ENCODE peak calls at places on chromosome 22, in eight cellular contexts. V is mammary epithelial cell, X is progenitor cell of endocrine pancreas, R is osteoblast, T is tibial nerve, H is endothelial cell of umbilical vein, N is body of pancreas, Q is left ventricle myocardium inferior. A is an unnamed sample.

GRCh38 chr22:38862375-38863329 is 9.4 kb downstream of the CBX6 start:
- DNase-seq in H (no peak), T (no peak), N (no peak), V (no peak), Q (no peak), X (no peak), R (peak), A (peak)

GRCh38 chr22:46219650-46220049 is 30.4 kb downstream of the CDPF1 start:
- DNase-seq in H (no peak), V (no peak), R (no peak), N (no peak), Q (no peak), T (no peak), X (no peak), A (peak)

GRCh38 chr22:32823024-32823730 is 21.7 kb downstream of the TIMP3 start:
- DNase-seq in T (no peak), V (no peak), X (peak), Q (no peak), N (peak), R (no peak), H (no peak), A (no peak)

GRCh38 chr22:50085211-50085999 is at the start of gene MLC1:
- DNase-seq in V (no peak), Q (no peak), N (no peak), H (no peak), T (no peak), X (no peak), R (peak), A (peak)

GRCh38 chr22:25405854-25406509 is 158.5 kb upstream of the GRK3 start:
- DNase-seq in V (no peak), N (no peak), Q (no peak), T (no peak), H (no peak), R (no peak), X (no peak), A (no peak)

GRCh38 chr22:24106385-24107381 is 74.6 kb upstream of the SUSD2 start:
- DNase-seq in T (no peak), V (no peak), H (peak), R (no peak), Q (peak), X (no peak), N (no peak), A (no peak)

GRCh38 chr22:31933406-31933805 is 10.9 kb upstream of the YWHAH start:
- DNase-seq in R (no peak), V (no peak), H (no peak), Q (no peak), T (no peak), N (no peak), X (no peak), A (peak)

GRCh38 chr22:47051435-47052175 is 289.2 kb downstream of the TBC1D22A start:
- DNase-seq in N (no peak), T (no peak), V (no peak), Q (no peak), X (no peak), R (peak), H (no peak), A (peak)

DNA sequence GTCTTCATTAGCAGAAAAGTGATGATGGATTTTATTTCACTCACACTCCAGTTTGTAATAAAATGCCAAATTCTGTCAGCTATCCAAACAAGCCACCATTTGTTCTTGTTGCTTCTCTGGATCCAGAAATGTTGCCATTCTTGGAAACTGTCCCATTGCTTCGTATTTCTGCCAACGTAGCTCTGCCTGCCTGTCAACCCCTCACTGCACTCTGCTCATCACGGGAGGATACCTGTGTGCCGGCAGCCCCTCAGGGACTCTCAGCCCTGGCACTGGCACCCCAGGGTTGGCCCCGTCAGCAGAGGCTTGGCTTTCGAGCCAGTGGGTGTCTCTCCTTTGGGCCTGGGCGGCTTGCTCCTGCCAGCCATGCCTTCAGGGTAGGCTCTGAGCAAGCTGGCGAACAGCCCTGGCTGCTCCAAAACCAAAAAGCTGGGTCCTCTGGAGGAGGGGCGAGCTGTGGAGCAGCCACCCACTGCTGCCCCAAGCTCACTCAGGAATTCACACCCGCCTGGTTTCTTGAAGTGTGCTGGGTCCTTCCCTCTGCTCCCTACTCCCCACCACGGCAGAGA is 6.3 kb downstream of the YDJC start:
- DNase-seq in N (no peak), Q (no peak), H (no peak), X (no peak), T (no peak), R (no peak), V (no peak), A (no peak)
- TF ChIP-seq CTCF in N (no peak), Q (no peak), H (no peak), X (no peak), T (no peak), R (no peak), V (no peak), A (no peak)

GRCh38 chr22:37626144-37626543 is 13.3 kb upstream of the SH3BP1 start:
- DNase-seq in V (no peak), X (no peak), T (peak), R (peak), Q (peak), N (peak), H (no peak), A (no peak)
- TF ChIP-seq CTCF in V (no peak), X (no peak), T (no peak), R (no peak), Q (peak), N (no peak), H (no peak), A (no peak)

GRCh38 chr22:40193429-40194421 is 16.0 kb downstream of the TNRC6B start:
- DNase-seq in T (no peak), H (peak), Q (no peak), R (peak), V (no peak), N (no peak), X (no peak), A (no peak)
- TF ChIP-seq CTCF in T (peak), H (peak), Q (peak), R (peak), V (peak), N (peak), X (peak), A (peak)

DNA sequence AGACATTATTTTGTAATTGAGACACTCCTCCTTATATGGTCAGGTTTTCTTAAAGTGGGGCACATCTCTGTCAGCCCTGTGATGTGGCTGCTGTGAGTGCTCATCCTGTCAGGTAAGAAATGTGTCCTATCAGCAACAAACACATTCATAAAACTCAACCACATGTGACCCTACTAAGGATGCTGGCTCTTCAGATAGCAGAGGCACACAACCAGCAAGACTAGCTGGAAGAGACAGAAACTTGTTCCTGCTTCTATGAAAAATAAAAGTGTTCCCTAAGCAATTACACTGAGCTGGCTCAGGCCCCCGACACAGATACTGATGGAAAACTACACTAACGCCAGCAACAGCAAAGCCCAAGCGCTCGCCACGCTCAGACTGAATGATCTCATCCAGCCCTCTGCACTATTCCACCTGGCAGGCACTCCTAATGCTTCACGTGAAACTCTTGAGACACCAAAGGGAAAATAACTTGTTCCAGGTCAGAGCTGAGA is 49.8 kb upstream of the CYP2D6 start:
- DNase-seq in T (peak), N (peak), X (no peak), R (no peak), Q (no peak), V (no peak), H (no peak), A (no peak)
- TF ChIP-seq CTCF in T (no peak), N (no peak), X (no peak), R (no peak), Q (no peak), V (no peak), H (no peak), A (no peak)

GRCh38 chr22:19176732-19177131 is 1.8 kb downstream of the SLC25A1 start:
- DNase-seq in T (no peak), R (peak), X (no peak), Q (no peak), H (no peak), N (no peak), V (no peak), A (peak)

GRCh38 chr22:19176175-19176630 is 2.3 kb downstream of the SLC25A1 start:
- DNase-seq in H (no peak), R (peak), T (no peak), Q (no peak), N (no peak), V (no peak), X (no peak), A (no peak)

GRCh38 chr22:19174106-19175025 is 4.2 kb downstream of the SLC25A1 start:
- DNase-seq in R (peak), H (no peak), V (peak), Q (no peak), N (peak), X (no peak), T (peak), A (peak)

GRCh38 chr22:19175026-19175601 is 3.4 kb downstream of the SLC25A1 start:
- DNase-seq in V (no peak), X (no peak), R (peak), Q (no peak), T (no peak), H (no peak), N (no peak), A (no peak)

DNA sequence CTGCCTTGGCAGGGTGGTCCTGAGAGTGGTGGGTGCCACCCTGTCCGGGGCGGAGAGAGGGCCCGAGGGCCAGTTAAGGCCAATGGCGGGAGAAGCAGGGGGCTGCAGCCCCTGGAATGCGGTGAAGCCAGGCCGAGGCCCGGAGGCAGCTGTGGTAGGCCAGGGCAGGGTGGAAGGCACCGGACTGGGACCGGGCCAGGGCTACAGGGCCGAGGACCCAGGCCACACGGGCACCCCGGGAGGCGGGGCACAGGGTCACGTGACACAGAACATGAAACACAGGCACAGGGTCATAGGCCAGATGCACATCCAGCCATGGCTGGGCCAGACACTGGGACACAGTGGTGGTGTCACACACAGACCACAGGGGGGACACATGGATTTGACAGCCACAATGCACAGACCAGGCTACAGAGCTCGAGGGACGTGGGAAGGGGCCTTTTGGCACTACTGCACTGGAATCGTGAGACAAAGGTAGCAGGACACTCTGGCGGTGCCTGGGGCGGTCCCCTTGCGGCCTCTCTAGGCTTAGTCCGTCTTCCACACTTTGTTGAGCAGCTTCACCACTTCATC is 2.8 kb downstream of the SLC25A1 start:
- DNase-seq in H (no peak), Q (no peak), V (no peak), T (no peak), R (peak), X (no peak), N (no peak), A (peak)
- TF ChIP-seq CTCF in H (no peak), Q (no peak), V (no peak), T (no peak), R (no peak), X (no peak), N (no peak), A (no peak)

DNA sequence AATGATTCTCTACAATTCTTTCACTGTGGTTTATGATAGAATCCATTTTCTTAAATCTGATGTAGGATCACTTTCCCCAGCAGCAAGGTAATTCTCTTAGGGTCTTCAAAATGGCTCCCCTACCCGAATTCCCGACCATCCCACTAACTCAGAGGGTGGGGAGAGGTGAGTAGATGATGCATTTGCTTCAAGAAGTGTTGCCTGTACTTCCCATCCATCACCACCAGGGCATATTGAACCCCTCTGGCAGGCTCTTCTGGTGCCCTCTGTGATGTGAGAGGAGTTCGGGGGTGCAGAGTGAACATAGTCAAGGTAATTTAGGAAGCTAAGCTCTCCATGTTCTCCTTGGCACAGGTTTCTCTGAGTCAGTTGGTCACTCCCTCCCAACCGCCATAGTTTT is 52.3 kb downstream of the ZNRF3 start:
- DNase-seq in T (no peak), H (no peak), V (no peak), R (no peak), Q (no peak), X (no peak), N (no peak), A (no peak)
- TF ChIP-seq CTCF in T (no peak), H (no peak), V (peak), R (peak), Q (no peak), X (peak), N (no peak), A (peak)

GRCh38 chr22:48663297-48663696 is 1164.4 kb downstream of the BRD1 start:
- DNase-seq in X (no peak), Q (no peak), R (peak), V (no peak), T (no peak), N (no peak), H (no peak), A (no peak)
- TF ChIP-seq CTCF in X (peak), Q (no peak), R (peak), V (peak), T (no peak), N (no peak), H (peak), A (peak)

DNA sequence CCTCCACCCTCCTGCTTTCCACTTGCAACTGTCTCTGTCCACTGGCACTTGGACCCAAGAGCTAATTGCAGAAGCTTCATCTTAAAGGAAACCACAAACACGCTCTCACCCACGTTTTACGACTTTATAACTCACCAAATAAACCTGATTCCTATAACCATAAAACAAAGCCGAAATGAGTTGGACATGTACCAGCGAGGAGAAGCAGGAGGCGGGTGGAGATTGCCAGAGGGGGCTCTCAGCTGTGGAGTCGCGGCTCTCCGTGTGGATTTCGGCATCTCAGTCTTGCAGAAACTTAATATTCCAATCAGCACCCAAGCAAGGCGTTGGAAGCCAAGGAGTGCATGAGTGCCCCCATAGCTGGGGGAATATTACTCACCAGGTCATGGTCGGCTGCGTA is 483.6 kb downstream of the MN1 start:
- DNase-seq in R (no peak), T (no peak), V (peak), X (no peak), Q (no peak), N (no peak), H (no peak), A (no peak)
- TF ChIP-seq CTCF in R (no peak), T (no peak), V (no peak), X (no peak), Q (no peak), N (no peak), H (no peak), A (no peak)

GRCh38 chr22:29738118-29738815 is 18.5 kb downstream of the CABP7 start:
- DNase-seq in Q (no peak), T (no peak), R (peak), H (no peak), X (no peak), N (no peak), V (no peak), A (no peak)

GRCh38 chr22:29737251-29738117 is 17.7 kb downstream of the CABP7 start:
- DNase-seq in V (no peak), Q (peak), R (peak), T (no peak), H (no peak), X (no peak), N (no peak), A (no peak)

GRCh38 chr22:29733362-29734322 is 13.8 kb downstream of the CABP7 start:
- DNase-seq in Q (peak), H (no peak), V (no peak), R (peak), X (no peak), N (peak), T (no peak), A (no peak)

GRCh38 chr22:29734429-29734828 is 14.6 kb downstream of the CABP7 start:
- DNase-seq in N (no peak), X (no peak), H (no peak), V (no peak), Q (no peak), T (no peak), R (peak), A (no peak)

GRCh38 chr22:29734853-29735252 is 15.1 kb downstream of the CABP7 start:
- DNase-seq in X (no peak), V (no peak), N (no peak), H (no peak), Q (no peak), R (peak), T (no peak), A (no peak)
- TF ChIP-seq CTCF in X (no peak), V (no peak), N (no peak), H (no peak), Q (no peak), R (no peak), T (no peak), A (no peak)

DNA sequence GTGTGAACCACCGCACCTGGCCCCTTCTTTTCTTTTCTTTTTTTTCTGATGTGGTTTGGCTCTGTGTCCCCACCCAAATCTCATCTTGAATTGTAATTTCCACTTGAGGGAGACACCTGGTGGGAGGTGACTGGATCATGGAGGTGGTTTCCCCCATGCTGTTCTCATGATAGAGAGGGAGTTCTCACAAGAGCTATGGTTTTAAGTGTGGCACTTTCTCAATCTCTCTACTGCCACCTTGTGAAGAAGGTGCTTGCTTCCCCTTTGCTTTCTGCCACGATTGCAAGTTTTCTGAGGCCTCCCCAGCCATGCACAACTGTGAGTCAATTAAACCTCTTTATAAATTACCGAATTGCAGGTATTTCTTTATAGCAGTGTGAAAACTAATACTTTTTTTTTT is 4.9 kb upstream of the TCN2 start:
- DNase-seq in X (no peak), H (peak), V (peak), N (peak), Q (no peak), R (peak), T (no peak), A (no peak)
- TF ChIP-seq CTCF in X (peak), H (peak), V (peak), N (peak), Q (peak), R (peak), T (no peak), A (peak)

A was measured in chondrocyte.